ENCODE peak calls at places on chromosomes 7 and 10, in five cellular contexts. Y is heart left ventricle, K is uterus, A is suprapubic skin, P is Peyer's patch. U is an unnamed sample.

GRCh38 chr7:70426249-70426880 is 705.6 kb upstream of the GALNT17 start:
- DNase-seq in K (no peak), A (no peak), P (no peak), Y (no peak), U (no peak)

GRCh38 chr7:138565071-138565450 is 105.0 kb downstream of the TRIM24 start:
- DNase-seq in K (no peak), P (no peak), A (no peak), Y (no peak), U (no peak)

GRCh38 chr7:39958038-39958437 is 8.0 kb downstream of the CDK13 start:
- DNase-seq in K (no peak), P (no peak), Y (no peak), A (no peak), U (no peak)

GRCh38 chr10:74518076-74518475 is 308.3 kb upstream of the KAT6B start:
- DNase-seq in Y (no peak), A (no peak), P (no peak), K (no peak), U (no peak)

GRCh38 chr7:77903597-77903996 is 105.0 kb downstream of the PHTF2 start:
- DNase-seq in A (no peak), P (no peak), Y (peak), K (no peak), U (no peak)

GRCh38 chr10:22548343-22548742 is 166.0 kb downstream of the PIP4K2A start:
- DNase-seq in A (no peak), Y (no peak), K (no peak), P (no peak), U (no peak)

GRCh38 chr7:54802841-54803240 is 43.8 kb upstream of the SEC61G start:
- DNase-seq in K (no peak), P (no peak), Y (no peak), A (no peak), U (no peak)

GRCh38 chr7:139557857-139558581 is 34.5 kb downstream of the CLEC2L start:
- DNase-seq in K (no peak), Y (no peak), A (no peak), P (no peak), U (peak)

GRCh38 chr7:155043756-155044155 is 26.4 kb upstream of the HTR5A start:
- DNase-seq in Y (no peak), K (no peak), P (no peak), A (no peak), U (no peak)

GRCh38 chr10:69901623-69902505 is 100.2 kb downstream of the COL13A1 start:
- DNase-seq in Y (peak), K (peak), A (no peak), P (peak), U (no peak)

GRCh38 chr10:110821508-110821907 is 50.2 kb upstream of the PDCD4 start:
- DNase-seq in P (no peak), Y (peak), A (no peak), K (peak), U (no peak)

GRCh38 chr10:97542169-97543024 is 30.2 kb upstream of the ANKRD2 start:
- DNase-seq in P (no peak), A (peak), K (peak), Y (peak), U (peak)

GRCh38 chr7:727104-727805 is at the start of gene PRKAR1B:
- DNase-seq in P (peak), A (peak), K (no peak), Y (no peak), U (peak)

GRCh38 chr10:28315140-28315539 is 12.3 kb upstream of the MPP7 start:
- DNase-seq in Y (no peak), P (no peak), A (no peak), K (no peak), U (no peak)

GRCh38 chr7:67348171-67348570 is 351.5 kb downstream of the TYW1 start:
- DNase-seq in K (no peak), Y (no peak), P (no peak), A (peak), U (no peak)

GRCh38 chr7:128444242-128444641 is 11.4 kb upstream of the HILPDA start:
- DNase-seq in P (no peak), A (no peak), Y (no peak), K (no peak), U (no peak)

GRCh38 chr7:82755705-82756551 is 312.4 kb upstream of the CACNA2D1 start:
- DNase-seq in Y (no peak), K (no peak), A (no peak), P (no peak), U (no peak)

GRCh38 chr10:43839973-43840372 is 191.3 kb upstream of the ZNF32 start:
- DNase-seq in Y (no peak), K (no peak), P (no peak), A (no peak), U (no peak)

GRCh38 chr10:78741541-78741940 is 327.2 kb upstream of the ZMIZ1 start:
- DNase-seq in K (no peak), P (no peak), A (no peak), Y (no peak), U (no peak)

GRCh38 chr7:35454575-35455385 is 200.9 kb upstream of the TBX20 start:
- DNase-seq in A (no peak), K (no peak), Y (no peak), P (no peak), U (no peak)

GRCh38 chr7:37714606-37715005 is 31.0 kb downstream of the GPR141 start:
- DNase-seq in Y (no peak), A (no peak), P (no peak), K (no peak), U (no peak)

GRCh38 chr10:96673318-96674099 is 46.8 kb downstream of the PIK3AP1 start:
- DNase-seq in K (peak), A (no peak), Y (peak), P (no peak), U (peak)

GRCh38 chr7:95509199-95509598 is 23.5 kb downstream of the ASB4 start:
- DNase-seq in K (no peak), A (no peak), Y (no peak), P (no peak), U (no peak)

GRCh38 chr7:13742719-13743640 is 246.5 kb downstream of the ETV1 start:
- DNase-seq in A (no peak), Y (peak), K (no peak), P (no peak), U (no peak)

GRCh38 chr7:20218261-20218660 is 1.1 kb upstream of the MACC1 start:
- DNase-seq in P (no peak), A (no peak), K (no peak), Y (no peak), U (no peak)
- H3K4me3 ChIP-seq in P (no peak), A (no peak), K (no peak), Y (no peak), U (no peak)

GRCh38 chr7:29288534-29289091 is 94.0 kb downstream of the CHN2 start:
- DNase-seq in A (no peak), P (no peak), K (no peak), Y (no peak), U (no peak)
- H3K27ac ChIP-seq in A (no peak), P (peak), K (no peak), Y (no peak), U (no peak)

DNA sequence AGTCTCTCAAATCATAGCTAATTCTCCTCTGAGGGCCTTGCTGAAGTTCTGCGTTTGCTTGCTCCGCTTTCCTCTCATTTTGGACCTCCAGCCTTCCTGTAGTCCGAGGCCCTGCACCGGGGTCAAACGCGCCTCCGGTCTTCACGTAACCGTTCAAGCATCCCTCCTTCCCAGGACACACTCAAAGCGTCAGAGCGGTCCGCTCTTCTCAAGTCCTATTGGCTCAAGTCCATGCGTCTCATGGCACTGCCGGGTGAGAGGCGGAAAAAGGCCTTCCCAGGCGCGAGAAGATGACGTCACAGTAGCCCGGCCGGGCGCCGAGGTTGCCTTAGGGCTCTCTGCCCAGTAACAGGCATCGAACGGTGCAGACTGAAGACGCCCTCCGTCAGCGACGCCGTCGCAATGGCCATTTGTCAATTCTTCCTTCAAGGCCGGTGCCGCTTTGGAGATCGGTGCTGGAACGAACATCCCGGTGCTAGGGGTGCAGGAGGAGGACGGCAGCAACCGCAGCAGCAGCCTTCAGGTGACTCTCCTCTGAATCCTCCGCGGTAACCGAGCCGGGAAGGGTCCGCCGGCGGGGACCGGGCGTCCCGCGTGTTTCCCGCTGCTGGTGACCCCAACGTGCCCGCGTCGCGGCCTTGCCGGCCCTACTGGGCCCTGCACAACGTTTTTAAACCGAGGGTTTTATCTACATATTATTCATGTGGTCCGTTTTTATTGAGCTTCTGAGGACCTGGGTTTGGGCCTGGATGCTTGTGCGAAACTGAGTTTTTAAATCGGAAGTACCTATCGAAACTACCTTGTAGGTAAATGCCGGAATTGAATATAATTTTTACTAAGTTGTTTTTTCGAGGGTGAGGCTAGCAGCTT is at the start of gene NUP42:
- DNase-seq in P (peak), K (peak), Y (peak), A (peak), U (peak)
- TF ChIP-seq POLR2A in P (peak), K (peak), Y (peak), A (peak), U (peak)

DNA sequence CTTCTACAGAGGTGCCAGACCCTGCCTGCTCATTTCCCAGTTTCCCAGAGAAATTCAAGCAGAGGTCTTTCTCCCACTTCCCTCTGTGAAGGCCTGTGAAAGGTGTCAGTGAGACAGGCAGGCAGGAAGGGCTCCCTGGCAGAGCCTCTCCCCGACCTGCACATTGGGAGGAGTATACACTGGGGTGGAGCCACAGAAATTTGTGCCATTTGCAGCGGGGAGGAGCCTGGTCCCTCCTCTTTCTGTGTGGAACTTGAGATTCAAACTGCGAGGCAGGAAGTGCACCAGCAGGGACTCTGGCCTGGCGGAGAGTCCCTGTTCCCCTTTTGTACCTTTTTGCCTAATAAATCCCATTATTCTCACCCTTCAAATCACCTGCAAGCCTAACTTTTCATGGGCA is 54.6 kb upstream of the OPN4 start:
- DNase-seq in K (no peak), Y (no peak), P (no peak), A (no peak), U (no peak)
- H3K4me3 ChIP-seq in K (no peak), Y (no peak), P (no peak), A (no peak), U (no peak)

GRCh38 chr10:3336673-3337293 is 164.2 kb upstream of the PITRM1 start:
- DNase-seq in A (no peak), Y (no peak), K (no peak), P (no peak), U (no peak)
- H3K27ac ChIP-seq in A (no peak), Y (no peak), K (no peak), P (no peak), U (no peak)

DNA sequence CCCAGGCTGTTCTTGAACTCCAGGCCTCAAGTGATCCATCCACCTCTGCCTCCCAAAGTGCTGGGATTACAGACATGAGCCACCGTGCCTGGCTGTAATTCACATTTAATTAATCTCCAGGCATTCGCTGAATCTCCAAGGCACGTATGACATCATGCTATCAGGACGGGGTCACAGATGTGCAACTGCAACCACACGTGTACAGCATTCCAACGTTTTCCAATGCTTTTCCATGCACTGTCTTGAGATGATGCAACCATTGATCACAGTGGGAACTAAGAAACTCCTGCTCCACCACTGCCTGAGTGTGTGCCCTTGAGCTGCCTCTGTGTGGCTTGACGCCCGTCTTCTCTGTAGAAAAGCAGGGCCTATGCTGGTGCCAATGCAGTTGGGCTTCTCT is 119.8 kb upstream of the LYZL2 start:
- DNase-seq in Y (no peak), K (no peak), P (no peak), A (no peak), U (no peak)
- TF ChIP-seq POLR2A in Y (no peak), K (no peak), P (no peak), A (no peak), U (no peak)

DNA sequence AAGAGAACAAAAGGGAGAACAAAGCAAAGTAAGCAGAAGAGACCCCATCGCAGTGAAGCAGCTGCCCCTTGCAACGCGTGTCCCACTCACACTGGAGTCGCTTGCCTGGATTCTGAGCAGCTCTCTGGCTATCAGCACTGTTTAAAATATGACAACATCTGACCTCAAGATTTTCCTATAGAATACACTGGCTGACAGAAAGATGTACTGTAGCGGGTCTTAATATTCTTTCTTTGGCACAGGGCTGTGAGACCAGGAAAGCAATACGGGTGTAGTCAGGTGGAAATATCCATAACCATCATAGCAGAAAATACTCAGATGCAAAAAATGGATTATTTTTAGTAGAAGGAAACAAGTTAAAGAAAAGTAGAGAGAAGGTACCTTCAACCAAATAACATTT is 125.7 kb upstream of the TNS3 start:
- DNase-seq in P (no peak), K (no peak), Y (no peak), A (no peak), U (no peak)
- H3K4me3 ChIP-seq in P (no peak), K (no peak), Y (no peak), A (no peak), U (no peak)

GRCh38 chr7:26461508-26461907 is 169.8 kb downstream of the SNX10 start:
- DNase-seq in Y (no peak), P (no peak), K (no peak), A (no peak), U (no peak)

GRCh38 chr7:26467104-26467503 is 175.4 kb downstream of the SNX10 start:
- DNase-seq in K (no peak), A (no peak), Y (no peak), P (no peak), U (no peak)

GRCh38 chr7:26469188-26469587 is 177.5 kb downstream of the SNX10 start:
- DNase-seq in Y (no peak), K (no peak), P (no peak), A (no peak), U (no peak)

GRCh38 chr7:26468625-26469024 is 177.0 kb downstream of the SNX10 start:
- DNase-seq in P (no peak), K (no peak), A (no peak), Y (no peak), U (no peak)

DNA sequence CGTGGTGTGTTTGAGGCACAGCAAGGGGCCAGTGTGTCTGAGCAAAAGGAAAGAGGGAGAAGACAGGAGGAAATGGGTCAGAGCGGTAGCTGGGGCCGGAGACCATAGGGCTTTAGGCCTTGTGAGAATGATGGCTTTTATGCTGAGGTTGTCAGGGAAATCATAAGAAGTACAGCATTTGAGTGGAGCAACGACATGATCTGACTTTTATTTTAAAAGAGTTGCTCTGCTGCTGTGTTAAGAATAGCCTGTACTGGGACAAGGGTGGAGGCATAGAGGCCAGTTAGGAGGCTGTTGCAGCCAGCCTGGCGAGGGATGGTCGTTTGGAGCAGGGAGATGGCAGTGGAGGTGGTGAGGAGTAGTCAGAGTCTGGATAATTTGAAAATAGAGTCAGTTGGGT is 174.3 kb downstream of the SNX10 start:
- DNase-seq in P (no peak), K (no peak), A (no peak), Y (no peak), U (no peak)
- H3K27ac ChIP-seq in P (no peak), K (no peak), A (no peak), Y (no peak), U (no peak)